ENCODE peak calls at places on chromosomes 5 and 9, in five cellular contexts. V is K562, R is SK-N-SH, Y is H1, A is GM12891. E is an unnamed sample.

GRCh38 chr5:2849429-2849828 is 98.0 kb upstream of the IRX2 start:
- DNase-seq in V (no peak), R (no peak), Y (no peak), A (no peak), E (no peak)

GRCh38 chr9:107693620-107694326 is 204.2 kb upstream of the KLF4 start:
- DNase-seq in A (no peak), R (no peak), Y (no peak), V (no peak), E (no peak)

GRCh38 chr5:34991486-34992238 is 56.1 kb downstream of the AGXT2 start:
- DNase-seq in A (no peak), R (no peak), Y (no peak), V (no peak), E (no peak)

GRCh38 chr5:88452820-88453219 is 184.2 kb upstream of the TMEM161B start:
- DNase-seq in R (no peak), V (no peak), Y (no peak), A (no peak), E (no peak)

GRCh38 chr9:130927995-130928900 is 10.8 kb downstream of the FIBCD1 start:
- DNase-seq in R (peak; percentile 77), Y (no peak), V (peak; percentile 73), A (peak; percentile 69), E (peak; percentile 57)

GRCh38 chr9:135888126-135888765 is 19.1 kb downstream of the CAMSAP1 start:
- DNase-seq in A (no peak), V (no peak), Y (no peak), R (no peak), E (no peak)

GRCh38 chr9:83583151-83584014 is 39.6 kb upstream of the IDNK start:
- DNase-seq in R (peak; percentile 64), A (peak; percentile 14), Y (peak; percentile 47), V (peak; percentile 50), E (peak; percentile 13)

GRCh38 chr9:33721674-33722358 is 73.5 kb upstream of the PRSS3 start:
- DNase-seq in A (peak; percentile 53), Y (peak; percentile 61), V (peak; percentile 56), R (peak; percentile 82), E (peak; percentile 50)

GRCh38 chr5:131230406-131230805 is 33.4 kb upstream of the CDC42SE2 start:
- DNase-seq in R (peak; percentile 28), A (no peak), V (no peak), Y (no peak), E (no peak)

GRCh38 chr9:132410642-132411041 is 631 bp downstream of the CFAP77 start:
- DNase-seq in V (no peak), A (no peak), Y (no peak), R (peak; percentile 33), E (no peak)

GRCh38 chr5:135375040-135375439 is 24.0 kb downstream of the MACROH2A1 start:
- DNase-seq in Y (no peak), V (no peak), A (no peak), R (no peak), E (no peak)

GRCh38 chr5:135372654-135373381 is 26.2 kb downstream of the MACROH2A1 start:
- DNase-seq in A (no peak), R (no peak), Y (no peak), V (no peak), E (no peak)

GRCh38 chr5:135373747-135374515 is 25.1 kb downstream of the MACROH2A1 start:
- DNase-seq in A (no peak), V (no peak), Y (no peak), R (no peak), E (no peak)

GRCh38 chr5:135369952-135370351 is 29.1 kb downstream of the MACROH2A1 start:
- DNase-seq in R (no peak), Y (no peak), A (no peak), V (no peak), E (no peak)

DNA sequence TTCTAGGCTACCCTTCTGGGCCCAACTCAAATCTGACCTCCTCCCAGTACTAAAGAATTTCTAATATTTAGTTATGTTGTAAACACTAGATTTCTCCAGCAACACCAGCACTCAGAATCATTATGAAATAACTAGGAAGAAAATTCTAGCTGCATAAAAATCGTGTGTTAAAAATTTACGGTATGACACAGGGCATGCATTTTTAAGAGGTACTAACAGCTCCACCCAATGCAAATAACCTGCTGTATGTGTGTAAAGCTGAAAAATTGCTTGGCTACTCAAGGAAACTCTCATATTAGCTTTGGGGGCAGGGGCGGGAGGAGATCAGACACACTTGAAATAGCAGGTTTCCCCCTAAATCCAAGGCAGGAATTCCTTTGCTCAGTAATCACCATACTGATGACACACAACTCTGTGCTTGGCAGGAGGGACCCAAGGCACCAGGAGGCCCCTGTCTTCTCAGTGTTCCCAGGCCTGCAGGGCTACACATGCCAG is 27.2 kb downstream of the MACROH2A1 start:
- DNase-seq in R (no peak), V (no peak), A (no peak), Y (no peak), E (no peak)
- TF ChIP-seq POLR2AphosphoS5 in R (no peak), V (no peak), A (no peak), Y (no peak), E (no peak)

DNA sequence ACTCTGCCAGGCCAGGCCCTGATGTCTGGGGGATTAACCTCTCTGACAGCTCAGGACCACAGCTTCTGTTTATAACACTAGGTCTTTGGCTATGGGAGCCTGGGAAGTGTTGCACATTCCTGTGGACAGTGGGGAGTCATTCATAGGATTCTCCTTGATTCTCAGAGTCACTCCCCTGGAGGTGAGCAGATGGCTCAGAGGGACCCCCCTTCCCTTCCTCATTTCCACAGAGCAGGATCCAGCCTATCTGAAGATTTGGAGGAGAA is 60.2 kb downstream of the NRG2 start:
- DNase-seq in Y (no peak), A (no peak), V (no peak), R (no peak), E (no peak)
- TF ChIP-seq TAF1 in Y (no peak), A (no peak), V (no peak), R (no peak), E (no peak)

GRCh38 chr9:96554326-96554725 is 65.3 kb downstream of the CDC14B start:
- DNase-seq in Y (no peak), R (no peak), A (no peak), V (no peak), E (no peak)

GRCh38 chr9:96556701-96557461 is 62.8 kb downstream of the CDC14B start:
- DNase-seq in A (no peak), R (no peak), Y (no peak), V (no peak), E (no peak)

GRCh38 chr9:96554801-96555566 is 64.7 kb downstream of the CDC14B start:
- DNase-seq in R (no peak), V (no peak), A (no peak), Y (no peak), E (no peak)

GRCh38 chr9:96557921-96558320 is 61.7 kb downstream of the CDC14B start:
- DNase-seq in Y (no peak), R (no peak), V (no peak), A (no peak), E (no peak)

DNA sequence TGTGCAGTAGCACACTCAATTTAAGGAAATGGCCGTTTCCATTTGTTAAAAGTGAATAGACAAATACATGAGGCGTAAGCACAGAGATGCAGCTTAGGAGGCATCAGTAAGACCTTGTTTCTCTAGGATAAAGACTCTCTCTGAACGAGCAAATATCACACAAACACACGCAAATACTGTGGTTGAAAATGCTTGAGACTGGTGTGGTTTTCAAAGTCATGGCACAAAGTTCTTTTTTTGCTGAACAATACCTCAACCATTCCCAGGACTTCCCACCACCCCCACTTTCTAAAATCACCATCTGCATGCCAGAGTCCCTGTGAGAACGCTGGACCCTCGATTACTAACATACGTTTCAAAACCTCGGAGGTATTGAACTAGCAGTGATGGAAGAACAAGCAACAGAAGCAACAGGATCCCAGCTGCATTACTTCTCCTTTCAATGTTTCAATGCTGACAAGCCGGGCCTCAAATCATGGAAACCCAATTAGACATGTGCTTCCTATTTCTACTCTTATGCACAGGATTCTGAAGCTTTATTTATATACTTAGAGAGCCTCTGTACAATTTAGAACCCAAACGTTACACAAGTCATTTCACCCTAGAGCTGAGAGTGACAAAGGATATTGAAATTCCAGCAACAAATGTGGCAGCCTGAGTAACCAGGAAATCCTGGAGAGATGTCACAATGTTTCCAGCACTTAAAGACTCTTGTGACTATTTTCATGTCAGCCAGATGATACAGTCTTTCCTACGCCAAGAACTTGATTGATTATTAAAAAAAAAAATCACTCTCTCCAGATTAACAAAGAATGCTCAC is 63.9 kb downstream of the CDC14B start:
- DNase-seq in R (no peak), Y (no peak), A (no peak), V (no peak), E (no peak)
- TF ChIP-seq POLR2AphosphoS5 in R (no peak), Y (no peak), A (no peak), V (no peak), E (no peak)

GRCh38 chr5:71662381-71662780 is 56.7 kb upstream of the CARTPT start:
- DNase-seq in R (no peak), V (no peak), Y (no peak), A (no peak), E (no peak)
- TF ChIP-seq TAF1 in R (no peak), V (no peak), Y (no peak), A (no peak), E (no peak)